ENCODE peak calls at places on chromosomes 12 and 14, in seven cellular contexts. W is stimulated activated naive CD8-positive, alpha-beta T cell treated with anti-CD3 and anti-CD28 coated beads, Interleukin-15, amount 100 ng/mL, for 72 hours; X is GOT3; P is dorsolateral prefrontal cortex; R is mesothelial cell of epicardium; Q is stimulated activated CD8-positive, alpha-beta memory T cell treated with anti-CD3 and anti-CD28 coated beads, Interleukin-2, amount 100 ng/mL, for 48 hours; Y is GM23248. D is an unnamed sample.

GRCh38 chr14:34090451-34090850 is 139.6 kb upstream of the EGLN3 start:
- DNase-seq in W (no peak), X (no peak), P (no peak), R (no peak), Q (no peak), Y (no peak), D (no peak)

GRCh38 chr12:123278150-123278627 is 6.5 kb upstream of the CDK2AP1 start:
- DNase-seq in W (no peak), X (no peak), P (no peak), R (no peak), Q (no peak), Y (no peak), D (no peak)

GRCh38 chr14:56659964-56660551 is 80.5 kb downstream of the TMEM260 start:
- DNase-seq in W (no peak), X (no peak), P (no peak), R (no peak), Q (no peak), Y (peak), D (peak)

GRCh38 chr14:94771191-94771905 is 1.4 kb upstream of the GSC start:
- DNase-seq in W (no peak), X (no peak), P (no peak), R (no peak), Q (no peak), Y (no peak), D (no peak)

GRCh38 chr12:68675098-68675842 is 11.5 kb upstream of the NUP107 start:
- DNase-seq in W (peak), X (no peak), P (no peak), R (no peak), Q (peak), Y (no peak), D (no peak)

GRCh38 chr12:120720234-120720968 is 5.2 kb upstream of the ACADS start:
- DNase-seq in W (no peak), X (no peak), P (peak), R (no peak), Q (no peak), Y (peak), D (no peak)

GRCh38 chr14:34665785-34666425 is 36.0 kb upstream of the SNX6 start:
- DNase-seq in W (no peak), X (no peak), P (no peak), R (peak), Q (no peak), Y (peak), D (no peak)

GRCh38 chr12:110940296-110940695 is 19.9 kb upstream of the MYL2 start:
- DNase-seq in W (no peak), X (no peak), P (no peak), R (no peak), Q (no peak), Y (no peak), D (no peak)

GRCh38 chr14:89810101-89810500 is 144.4 kb downstream of the EFCAB11 start:
- DNase-seq in W (no peak), X (no peak), P (no peak), R (no peak), Q (no peak), Y (peak), D (no peak)

GRCh38 chr12:132373967-132374820 is 44.8 kb upstream of the GALNT9 start:
- DNase-seq in W (no peak), X (no peak), P (no peak), R (no peak), Q (no peak), Y (peak), D (no peak)

GRCh38 chr14:92507174-92507768 is 6.3 kb upstream of the RIN3 start:
- DNase-seq in W (no peak), X (no peak), P (no peak), R (no peak), Q (no peak), Y (no peak), D (no peak)

GRCh38 chr12:55726911-55727310 is 1.9 kb downstream of the CD63 start:
- DNase-seq in W (no peak), X (no peak), P (no peak), R (no peak), Q (no peak), Y (no peak), D (no peak)

GRCh38 chr12:563899-564298 is 99.3 kb downstream of the NINJ2 start:
- DNase-seq in W (no peak), X (no peak), P (no peak), R (no peak), Q (no peak), Y (no peak), D (no peak)

GRCh38 chr12:97006585-97006984 is 99.5 kb downstream of the NEDD1 start:
- DNase-seq in W (no peak), X (no peak), P (no peak), R (no peak), Q (no peak), Y (no peak), D (no peak)

D was measured in HEK293T.